ENCODE peak calls at places on chromosomes 3 and 15, in nine cellular contexts. W, R, K, Z, P, A, C, N and G are unnamed samples.
A peak's percentile ranks its signal among the peaks of the same experiment; 100 is the strongest.

GRCh38 chr15:70507772-70508351 is 255.5 kb downstream of the UACA start:
- DNase-seq in R (peak; percentile 23), K (no peak), P (no peak), Z (no peak), C (peak; percentile 73), N (no peak), A (no peak), W (no peak), G (peak; percentile 77)

GRCh38 chr15:81507831-81508230 is 133.8 kb upstream of the TMC3 start:
- DNase-seq in K (no peak), P (no peak), N (no peak), A (no peak), Z (no peak), C (no peak), W (no peak), R (no peak), G (no peak)

GRCh38 chr3:177658354-177658753 is 461.1 kb upstream of the TBL1XR1 start:
- DNase-seq in P (no peak), C (no peak), N (no peak), Z (no peak), W (no peak), R (no peak), K (no peak), A (no peak), G (no peak)

GRCh38 chr15:89812126-89812846 is 2.4 kb downstream of the ANPEP start:
- DNase-seq in C (peak; percentile 80), N (no peak), P (no peak), W (no peak), K (peak; percentile 61), R (no peak), A (no peak), Z (peak; percentile 76), G (no peak)

GRCh38 chr15:59689626-59690236 is 611 bp upstream of the BNIP2 start:
- DNase-seq in C (peak; percentile 96), K (peak; percentile 74), R (peak; percentile 60), P (peak; percentile 80), W (peak; percentile 73), Z (peak; percentile 94), N (peak; percentile 60), A (peak; percentile 57), G (peak; percentile 95)

GRCh38 chr15:89822951-89823701 is 8.5 kb upstream of the ANPEP start:
- DNase-seq in C (peak; percentile 73), W (no peak), K (peak; percentile 51), P (no peak), R (no peak), Z (no peak), N (no peak), A (no peak), G (peak; percentile 69)

GRCh38 chr15:41970456-41970855 is 1.9 kb downstream of the EHD4 start:
- DNase-seq in A (no peak), N (no peak), K (no peak), Z (no peak), R (no peak), W (no peak), P (no peak), C (no peak), G (no peak)

GRCh38 chr3:95218484-95218883 is 1155.6 kb downstream of the NSUN3 start:
- DNase-seq in Z (no peak), C (no peak), N (no peak), A (no peak), K (no peak), W (no peak), P (no peak), R (no peak), G (no peak)

GRCh38 chr3:127749787-127750225 is 72.5 kb downstream of the MGLL start:
- DNase-seq in C (no peak), R (no peak), N (no peak), A (no peak), Z (no peak), K (no peak), W (no peak), P (no peak), G (no peak)

GRCh38 chr15:60362318-60363023 is 35.3 kb downstream of the ANXA2 start:
- DNase-seq in W (no peak), Z (no peak), N (no peak), A (no peak), P (no peak), R (no peak), K (peak; percentile 89), C (no peak), G (no peak)

GRCh38 chr3:37198996-37199395 is 24.6 kb upstream of the LRRFIP2 start:
- DNase-seq in N (no peak), R (no peak), Z (no peak), W (no peak), C (no peak), K (peak; percentile 22), A (no peak), P (no peak), G (no peak)

GRCh38 chr15:31263751-31264533 is 62.7 kb upstream of the KLF13 start:
- DNase-seq in W (no peak), Z (peak; percentile 93), R (peak; percentile 67), K (no peak), C (peak; percentile 91), A (peak; percentile 76), N (no peak), P (peak; percentile 39), G (peak; percentile 91)

GRCh38 chr3:148075829-148076716 is 621.6 kb upstream of the AGTR1 start:
- DNase-seq in N (peak; percentile 13), Z (no peak), A (no peak), P (no peak), R (no peak), K (peak; percentile 53), C (no peak), W (peak; percentile 52), G (no peak)

GRCh38 chr3:196942915-196943277 is 568 bp upstream of the NCBP2 start:
- DNase-seq in Z (peak; percentile 78), K (no peak), P (peak; percentile 61), C (no peak), N (no peak), R (no peak), W (peak; percentile 28), A (no peak), G (peak; percentile 68)

GRCh38 chr3:64361962-64362735 is 136.9 kb upstream of the PRICKLE2 start:
- DNase-seq in N (no peak), K (peak; percentile 9), W (no peak), P (no peak), A (no peak), C (no peak), R (no peak), Z (no peak), G (no peak)

GRCh38 chr15:72797834-72798233 is 14.3 kb upstream of the ADPGK start:
- DNase-seq in C (no peak), A (no peak), W (no peak), P (no peak), Z (no peak), R (no peak), K (no peak), N (no peak), G (no peak)

GRCh38 chr3:167864559-167864887 is 129.0 kb downstream of the SERPINI1 start:
- DNase-seq in Z (no peak), C (no peak), P (no peak), A (no peak), N (no peak), W (no peak), R (no peak), K (no peak), G (no peak)

GRCh38 chr3:10570196-10570946 is 65.0 kb upstream of the ATP2B2 start:
- DNase-seq in R (no peak), P (no peak), K (no peak), A (no peak), Z (no peak), W (no peak), N (no peak), C (no peak), G (no peak)

GRCh38 chr3:38379201-38379770 is 32.7 kb downstream of the XYLB start:
- DNase-seq in W (no peak), A (no peak), K (no peak), R (no peak), P (no peak), C (no peak), N (no peak), Z (no peak), G (peak; percentile 45)

GRCh38 chr3:136042608-136043221 is 77.2 kb downstream of the PPP2R3A start:
- DNase-seq in N (no peak), K (peak; percentile 61), R (no peak), C (no peak), Z (no peak), P (no peak), A (no peak), W (peak; percentile 79), G (no peak)

GRCh38 chr15:67147410-67147949 is 82.1 kb downstream of the SMAD3 start:
- DNase-seq in W (no peak), K (no peak), Z (no peak), N (no peak), C (no peak), A (no peak), R (no peak), P (no peak), G (no peak)

GRCh38 chr3:111616417-111617105 is 21.4 kb upstream of the ZBED2 start:
- DNase-seq in N (no peak), W (no peak), K (peak; percentile 81), A (peak; percentile 45), Z (peak; percentile 69), C (peak; percentile 49), P (no peak), R (peak; percentile 39), G (no peak)

GRCh38 chr3:126338796-126339241 is 18.4 kb downstream of the KLF15 start:
- DNase-seq in K (no peak), Z (peak; percentile 71), W (no peak), A (no peak), R (no peak), N (no peak), C (peak; percentile 39), P (no peak), G (peak; percentile 63)

GRCh38 chr3:107377151-107377550 is at the start of gene CCDC54:
- DNase-seq in W (no peak), R (no peak), Z (no peak), A (no peak), K (peak; percentile 2), N (no peak), C (no peak), P (no peak), G (no peak)

GRCh38 chr15:69433831-69434230 is 18.8 kb upstream of the RPLP1 start:
- DNase-seq in Z (no peak), N (no peak), A (no peak), C (no peak), K (no peak), W (no peak), R (no peak), P (no peak), G (no peak)

GRCh38 chr3:141859651-141860050 is 16.8 kb upstream of the ATP1B3 start:
- DNase-seq in Z (no peak), A (no peak), P (no peak), K (no peak), C (no peak), R (no peak), W (no peak), N (no peak), G (no peak)

GRCh38 chr3:98972155-98972554 is 70.7 kb upstream of the DCBLD2 start:
- DNase-seq in A (no peak), C (no peak), Z (no peak), R (no peak), P (no peak), N (no peak), W (no peak), K (peak; percentile 91), G (no peak)

GRCh38 chr15:28131946-28132345 is 32.8 kb upstream of the OCA2 start:
- DNase-seq in C (no peak), A (no peak), Z (no peak), W (no peak), K (no peak), R (no peak), P (no peak), N (no peak), G (no peak)

GRCh38 chr3:46693038-46693896 is at the start of gene ALS2CL:
- DNase-seq in A (peak; percentile 72), C (peak; percentile 81), K (no peak), R (peak; percentile 49), Z (peak; percentile 90), W (peak; percentile 65), N (peak; percentile 56), P (peak; percentile 75), G (peak; percentile 89)

GRCh38 chr3:171646357-171647133 is 163.7 kb downstream of the PLD1 start:
- DNase-seq in N (no peak), W (peak; percentile 48), C (no peak), A (no peak), K (peak; percentile 62), Z (no peak), P (no peak), R (no peak), G (no peak)

GRCh38 chr15:86162172-86162591 is 82.5 kb downstream of the AGBL1 start:
- DNase-seq in N (no peak), R (no peak), C (no peak), K (no peak), A (no peak), W (no peak), Z (no peak), P (no peak), G (no peak)